ENCODE peak calls at places on chromosomes 6 and 20, in eight cellular contexts. X is SK-N-SH, W is body of pancreas, Z is neural crest cell, K is GM06990, J is astrocyte, G is left ventricle myocardium inferior, U is GM10248. L is an unnamed sample.

GRCh38 chr6:151225919-151226318 is 13.8 kb upstream of the AKAP12 start:
- DNase-seq in Z (no peak), J (no peak), U (no peak), K (no peak), X (no peak), G (no peak), W (no peak), L (no peak)

GRCh38 chr6:132446136-132446535 is 44.9 kb upstream of the MOXD1 start:
- DNase-seq in K (no peak), X (no peak), G (no peak), Z (no peak), J (no peak), W (no peak), U (no peak), L (no peak)

GRCh38 chr6:125748534-125749111 is 809 bp upstream of the HEY2 start:
- DNase-seq in W (no peak), X (peak; percentile 36), J (no peak), G (no peak), U (no peak), Z (peak; percentile 20), K (no peak), L (no peak)

GRCh38 chr6:109687271-109687721 is 3.7 kb downstream of the AK9 start:
- DNase-seq in G (no peak), X (no peak), U (no peak), K (no peak), Z (no peak), W (no peak), J (peak; percentile 94), L (no peak)

GRCh38 chr6:37684801-37685200 is 12.9 kb downstream of the MDGA1 start:
- DNase-seq in K (no peak), U (no peak), G (no peak), X (no peak), J (no peak), W (no peak), Z (no peak), L (no peak)

GRCh38 chr6:5151295-5151954 is 66.3 kb downstream of the PPP1R3G start:
- DNase-seq in U (no peak), J (no peak), K (no peak), G (no peak), W (no peak), X (peak; percentile 49), Z (no peak), L (no peak)

GRCh38 chr20:53937929-53938367 is 132.4 kb downstream of the BCAS1 start:
- DNase-seq in G (no peak), J (no peak), W (no peak), Z (no peak), X (no peak), U (no peak), K (no peak), L (no peak)

GRCh38 chr6:165769884-165770283 is 106.8 kb upstream of the PDE10A start:
- DNase-seq in W (no peak), U (no peak), G (no peak), Z (no peak), X (no peak), J (no peak), K (no peak), L (no peak)

GRCh38 chr6:166588691-166589333 is 2.3 kb upstream of the RAMACL start:
- DNase-seq in G (no peak), J (peak; percentile 84), W (no peak), X (no peak), Z (no peak), U (peak; percentile 49), K (peak; percentile 46), L (peak; percentile 57)

GRCh38 chr20:47075263-47075662 is 180.6 kb downstream of the EYA2 start:
- DNase-seq in G (no peak), U (no peak), K (no peak), X (no peak), Z (no peak), J (no peak), W (no peak), L (no peak)

GRCh38 chr20:53032021-53033001 is 60.2 kb downstream of the TSHZ2 start:
- DNase-seq in G (no peak), X (no peak), Z (no peak), W (peak; percentile 18), U (no peak), K (no peak), J (peak; percentile 99), L (no peak)

GRCh38 chr6:26607434-26608230 is 10.9 kb downstream of the ABT1 start:
- DNase-seq in K (peak; percentile 33), Z (peak; percentile 46), U (peak; percentile 68), J (peak; percentile 25), G (no peak), X (peak; percentile 71), W (peak; percentile 50), L (peak; percentile 72)

GRCh38 chr6:79076881-79077641 is 993 bp downstream of the PHIP start:
- DNase-seq in J (peak; percentile 92), G (peak; percentile 90), Z (peak; percentile 77), U (peak; percentile 84), X (peak; percentile 87), K (peak; percentile 94), W (peak; percentile 90), L (peak; percentile 84)
- TF ChIP-seq CTCF in J (no peak), G (peak; percentile 7), Z (no peak), U (no peak), X (no peak), K (no peak), W (no peak), L (no peak)

DNA sequence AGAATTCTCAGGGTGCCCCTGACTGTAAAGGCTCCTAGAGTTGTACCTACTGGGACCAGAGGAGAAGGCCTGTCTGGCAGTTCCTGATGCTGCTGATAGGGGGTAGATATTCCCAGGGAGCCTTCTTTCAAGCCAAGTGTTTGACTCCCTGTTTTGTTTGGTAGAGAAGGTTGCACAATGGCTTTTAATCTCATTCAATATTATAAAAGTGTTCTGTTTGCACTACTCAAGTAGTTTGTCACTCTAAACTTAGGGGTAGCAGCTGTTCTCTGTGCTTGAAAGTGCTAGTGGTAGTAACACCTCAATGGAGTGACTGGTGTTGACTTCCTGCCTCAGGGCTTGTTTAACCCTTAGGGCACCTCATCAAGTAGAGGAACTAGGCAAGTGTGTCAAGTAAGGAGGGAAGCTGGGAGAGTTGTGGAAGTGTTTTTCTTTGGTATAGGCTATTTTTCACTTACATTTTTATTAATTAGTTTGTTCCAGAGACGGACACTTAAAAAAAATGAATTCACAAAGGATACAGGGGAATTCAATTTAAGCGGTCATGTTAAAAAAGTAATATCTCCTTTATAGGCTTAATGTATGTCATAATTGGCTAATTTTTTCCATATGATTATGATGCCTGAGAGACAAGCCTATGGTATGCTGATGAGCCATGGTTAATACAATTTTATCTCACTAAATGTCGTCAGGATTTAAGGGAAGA is 38.1 kb downstream of the BICRAL start:
- DNase-seq in W (peak; percentile 19), G (no peak), K (no peak), U (no peak), J (no peak), Z (no peak), X (peak; percentile 47), L (no peak)
- TF ChIP-seq CTCF in W (no peak), G (peak; percentile 28), K (no peak), U (no peak), J (no peak), Z (peak; percentile 35), X (peak; percentile 20), L (no peak)

DNA sequence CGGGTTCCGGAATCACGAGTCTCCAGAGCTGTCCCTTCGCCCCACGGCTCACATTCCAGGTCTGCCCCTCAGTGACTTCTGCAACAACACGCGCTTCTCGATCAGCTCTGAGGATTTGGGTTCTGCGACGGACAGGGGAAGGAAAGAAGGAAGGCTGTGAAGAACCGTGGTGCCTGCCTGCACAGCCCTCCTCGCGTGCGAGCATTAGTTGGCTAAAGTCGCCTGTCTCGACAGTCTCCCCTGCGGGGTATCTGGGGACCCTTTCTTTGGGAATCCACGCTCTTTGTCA is 23.1 kb downstream of the VPS52 start:
- DNase-seq in U (no peak), X (no peak), G (peak; percentile 18), Z (no peak), J (peak; percentile 25), K (no peak), W (no peak), L (peak; percentile 30)
- TF ChIP-seq CTCF in U (no peak), X (no peak), G (peak; percentile 20), Z (peak; percentile 42), J (peak; percentile 9), K (no peak), W (no peak), L (no peak)

GRCh38 chr20:23294671-23295070 is 55.9 kb upstream of the NXT1 start:
- DNase-seq in G (no peak), J (no peak), Z (no peak), X (no peak), U (no peak), K (no peak), W (no peak), L (no peak)
- TF ChIP-seq CTCF in G (no peak), J (no peak), Z (no peak), X (no peak), U (no peak), K (no peak), W (no peak), L (no peak)

DNA sequence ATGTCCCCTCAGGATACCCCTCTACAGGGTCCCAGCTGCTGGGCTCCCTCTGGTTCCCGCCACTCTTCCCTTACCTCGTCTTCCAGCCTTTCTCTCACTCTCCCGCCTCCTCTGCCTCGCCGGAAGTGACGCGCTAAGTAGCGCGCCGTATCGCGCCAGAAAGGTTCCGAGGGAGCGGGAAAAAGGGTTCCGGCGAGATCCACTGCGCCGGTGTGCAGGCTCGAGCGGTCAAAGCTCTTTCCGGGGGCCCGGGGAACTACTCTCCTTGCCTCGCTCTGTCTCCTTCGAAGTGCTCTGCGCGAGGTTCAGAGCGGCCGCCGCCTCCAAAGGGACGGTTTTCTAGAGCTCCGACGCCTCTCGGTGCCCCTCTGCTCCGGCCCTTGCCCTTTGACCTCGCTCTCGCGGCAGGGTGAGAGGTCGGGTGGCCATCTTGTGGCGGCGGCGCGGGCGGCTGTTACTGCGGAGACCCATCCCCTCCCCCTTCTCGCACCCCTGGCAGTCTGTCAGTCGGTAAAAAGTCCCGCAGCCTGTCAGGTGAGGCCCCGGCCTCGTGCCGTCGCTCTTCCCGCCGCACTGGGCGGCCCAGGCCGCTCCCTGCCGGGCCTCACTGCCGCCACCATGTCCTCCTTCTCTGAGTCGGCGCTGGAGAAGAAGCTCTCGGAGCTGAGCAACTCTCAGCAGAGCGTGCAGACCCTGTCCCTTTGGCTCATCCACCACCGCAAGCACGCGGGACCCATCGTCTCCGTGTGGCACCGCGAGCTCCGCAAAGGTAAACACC is at the start of the genes RPRD1B and TTI1:
- DNase-seq in J (peak; percentile 71), K (peak; percentile 91), U (peak; percentile 88), W (peak; percentile 86), G (peak; percentile 90), Z (peak; percentile 81), X (peak; percentile 90), L (peak; percentile 90)
- TF ChIP-seq CTCF in J (no peak), K (peak; percentile 7), U (no peak), W (no peak), G (no peak), Z (no peak), X (no peak), L (no peak)